ENCODE peak calls at places on chromosomes 5 and 9, in seven cellular contexts. One of them, this sample, is unnamed.

GRCh38 chr5:1931590-1932138 is 48.9 kb upstream of the IRX4 start:
- DNase-seq in MM.1S: no peak
- DNase-seq in NT2/D1: no peak
- DNase-seq in trophoblast cell: no peak
- DNase-seq in GM23248: no peak
- DNase-seq in IMR-90: no peak
- DNase-seq in GM12878: no peak
- DNase-seq in this sample: no peak

GRCh38 chr5:160188151-160188967 is 40.9 kb upstream of the FABP6 start:
- DNase-seq in MM.1S: no peak
- DNase-seq in NT2/D1: peak; percentile 66
- DNase-seq in GM23248: peak; percentile 72
- DNase-seq in IMR-90: peak; percentile 82
- DNase-seq in GM12878: no peak
- DNase-seq in trophoblast cell: no peak
- DNase-seq in this sample: peak; percentile 85

GRCh38 chr5:73234156-73234555 is 61.2 kb downstream of the TMEM174 start:
- DNase-seq in trophoblast cell: no peak
- DNase-seq in IMR-90: no peak
- DNase-seq in NT2/D1: no peak
- DNase-seq in MM.1S: no peak
- DNase-seq in GM23248: no peak
- DNase-seq in GM12878: no peak
- DNase-seq in this sample: no peak

GRCh38 chr9:96087669-96088299 is 212.3 kb downstream of the ERCC6L2 start:
- DNase-seq in MM.1S: no peak
- DNase-seq in GM12878: no peak
- DNase-seq in NT2/D1: peak; percentile 89
- DNase-seq in trophoblast cell: no peak
- DNase-seq in GM23248: no peak
- DNase-seq in IMR-90: no peak
- DNase-seq in this sample: no peak

GRCh38 chr5:377326-377981 is 55.9 kb downstream of the AHRR start:
- DNase-seq in GM23248: no peak
- DNase-seq in MM.1S: no peak
- DNase-seq in IMR-90: no peak
- DNase-seq in GM12878: no peak
- DNase-seq in NT2/D1: no peak
- DNase-seq in trophoblast cell: no peak
- DNase-seq in this sample: no peak

GRCh38 chr9:8436791-8437190 is 637.2 kb upstream of the DMAC1 start:
- DNase-seq in GM12878: no peak
- DNase-seq in trophoblast cell: no peak
- DNase-seq in IMR-90: no peak
- DNase-seq in MM.1S: no peak
- DNase-seq in GM23248: no peak
- DNase-seq in NT2/D1: no peak
- DNase-seq in this sample: no peak

GRCh38 chr9:129569506-129570449 is 51.1 kb downstream of the C9orf50 start:
- DNase-seq in NT2/D1: no peak
- DNase-seq in GM23248: peak; percentile 62
- DNase-seq in IMR-90: peak; percentile 36
- DNase-seq in MM.1S: no peak
- DNase-seq in GM12878: no peak
- DNase-seq in trophoblast cell: peak; percentile 29
- DNase-seq in this sample: peak; percentile 48

GRCh38 chr9:13728121-13728520 is 448.6 kb upstream of the MPDZ start:
- DNase-seq in GM12878: no peak
- DNase-seq in MM.1S: no peak
- DNase-seq in NT2/D1: no peak
- DNase-seq in trophoblast cell: no peak
- DNase-seq in GM23248: no peak
- DNase-seq in IMR-90: no peak
- DNase-seq in this sample: no peak

GRCh38 chr9:134855231-134855899 is 25.2 kb upstream of the FCN2 start:
- DNase-seq in MM.1S: no peak
- DNase-seq in GM12878: no peak
- DNase-seq in GM23248: no peak
- DNase-seq in IMR-90: no peak
- DNase-seq in trophoblast cell: no peak
- DNase-seq in NT2/D1: no peak
- DNase-seq in this sample: no peak

GRCh38 chr9:129146441-129146933 is 31.6 kb downstream of the IER5L start:
- DNase-seq in NT2/D1: no peak
- DNase-seq in MM.1S: no peak
- DNase-seq in GM12878: no peak
- DNase-seq in trophoblast cell: no peak
- DNase-seq in GM23248: no peak
- DNase-seq in IMR-90: no peak
- DNase-seq in this sample: no peak

GRCh38 chr5:109981979-109982378 is 292.3 kb downstream of the MAN2A1 start:
- DNase-seq in NT2/D1: no peak
- DNase-seq in trophoblast cell: no peak
- DNase-seq in GM23248: no peak
- DNase-seq in GM12878: no peak
- DNase-seq in IMR-90: no peak
- DNase-seq in MM.1S: no peak
- DNase-seq in this sample: no peak

GRCh38 chr5:103247120-103247519 is 11.4 kb upstream of the MACIR start:
- DNase-seq in MM.1S: no peak
- DNase-seq in GM12878: no peak
- DNase-seq in NT2/D1: no peak
- DNase-seq in IMR-90: no peak
- DNase-seq in trophoblast cell: no peak
- DNase-seq in GM23248: no peak
- DNase-seq in this sample: no peak

GRCh38 chr9:127505396-127506116 is 54.2 kb downstream of the LRSAM1 start:
- DNase-seq in GM12878: no peak
- DNase-seq in trophoblast cell: no peak
- DNase-seq in NT2/D1: no peak
- DNase-seq in IMR-90: no peak
- DNase-seq in MM.1S: peak; percentile 12
- DNase-seq in GM23248: peak; percentile 68
- DNase-seq in this sample: no peak

GRCh38 chr5:17365326-17365725 is 132.7 kb upstream of the TAF11L2 start:
- DNase-seq in GM23248: no peak
- DNase-seq in trophoblast cell: no peak
- DNase-seq in GM12878: no peak
- DNase-seq in MM.1S: no peak
- DNase-seq in NT2/D1: no peak
- DNase-seq in IMR-90: peak; percentile 32
- DNase-seq in this sample: no peak

GRCh38 chr9:77816641-77817341 is 168.7 kb upstream of the GNA14 start:
- DNase-seq in GM12878: no peak
- DNase-seq in GM23248: peak; percentile 24
- DNase-seq in MM.1S: no peak
- DNase-seq in IMR-90: peak; percentile 47
- DNase-seq in NT2/D1: no peak
- DNase-seq in trophoblast cell: no peak
- DNase-seq in this sample: no peak

GRCh38 chr5:95261369-95262175 is 23.3 kb downstream of the MCTP1 start:
- DNase-seq in MM.1S: peak; percentile 37
- DNase-seq in IMR-90: peak; percentile 49
- DNase-seq in NT2/D1: no peak
- DNase-seq in GM23248: peak; percentile 58
- DNase-seq in trophoblast cell: peak; percentile 24
- DNase-seq in GM12878: no peak
- DNase-seq in this sample: no peak

GRCh38 chr5:60958088-60958487 is 13.1 kb downstream of the NDUFAF2 start:
- DNase-seq in trophoblast cell: no peak
- DNase-seq in IMR-90: no peak
- DNase-seq in GM12878: no peak
- DNase-seq in GM23248: peak; percentile 9
- DNase-seq in NT2/D1: no peak
- DNase-seq in MM.1S: no peak
- DNase-seq in this sample: no peak

GRCh38 chr5:176596689-176597416 is 13.1 kb downstream of the GPRIN1 start:
- DNase-seq in MM.1S: no peak
- DNase-seq in GM23248: peak; percentile 51
- DNase-seq in IMR-90: no peak
- DNase-seq in trophoblast cell: peak; percentile 31
- DNase-seq in GM12878: no peak
- DNase-seq in NT2/D1: no peak
- DNase-seq in this sample: no peak

GRCh38 chr5:1343931-1344901 is 683 bp downstream of the CLPTM1L start:
- DNase-seq in GM12878: no peak
- DNase-seq in MM.1S: no peak
- DNase-seq in IMR-90: peak; percentile 12
- DNase-seq in NT2/D1: no peak
- DNase-seq in GM23248: peak; percentile 67
- DNase-seq in trophoblast cell: no peak
- DNase-seq in this sample: peak; percentile 4

GRCh38 chr9:33506626-33507370 is 17.3 kb upstream of the ANKRD18B start:
- DNase-seq in GM23248: peak; percentile 93
- DNase-seq in NT2/D1: no peak
- DNase-seq in trophoblast cell: peak; percentile 34
- DNase-seq in IMR-90: peak; percentile 97
- DNase-seq in GM12878: no peak
- DNase-seq in MM.1S: no peak
- DNase-seq in this sample: peak; percentile 98

GRCh38 chr5:154776167-154776566 is 21.0 kb downstream of the LARP1 start:
- DNase-seq in NT2/D1: no peak
- DNase-seq in GM23248: no peak
- DNase-seq in IMR-90: no peak
- DNase-seq in trophoblast cell: no peak
- DNase-seq in MM.1S: no peak
- DNase-seq in GM12878: no peak
- DNase-seq in this sample: no peak

GRCh38 chr5:154712518-154713437 is 42.4 kb upstream of the LARP1 start:
- DNase-seq in trophoblast cell: no peak
- DNase-seq in GM12878: no peak
- DNase-seq in MM.1S: no peak
- DNase-seq in GM23248: no peak
- DNase-seq in IMR-90: no peak
- DNase-seq in NT2/D1: no peak
- DNase-seq in this sample: no peak

GRCh38 chr5:59544573-59544972 is 349.0 kb downstream of the PDE4D start:
- DNase-seq in GM23248: no peak
- DNase-seq in IMR-90: no peak
- DNase-seq in MM.1S: no peak
- DNase-seq in GM12878: no peak
- DNase-seq in trophoblast cell: no peak
- DNase-seq in NT2/D1: no peak
- DNase-seq in this sample: no peak

GRCh38 chr5:88662801-88663360 is 220.1 kb downstream of the MEF2C start:
- DNase-seq in NT2/D1: no peak
- DNase-seq in GM23248: no peak
- DNase-seq in GM12878: no peak
- DNase-seq in MM.1S: no peak
- DNase-seq in IMR-90: no peak
- DNase-seq in trophoblast cell: no peak
- DNase-seq in this sample: peak; percentile 55

GRCh38 chr9:1709347-1709746 is 305.8 kb upstream of the SMARCA2 start:
- DNase-seq in GM23248: peak; percentile 51
- DNase-seq in NT2/D1: no peak
- DNase-seq in trophoblast cell: peak; percentile 10
- DNase-seq in IMR-90: no peak
- DNase-seq in GM12878: no peak
- DNase-seq in MM.1S: no peak
- DNase-seq in this sample: no peak

GRCh38 chr9:18274693-18275092 is 199.3 kb upstream of the ADAMTSL1 start:
- DNase-seq in GM12878: no peak
- DNase-seq in NT2/D1: no peak
- DNase-seq in MM.1S: no peak
- DNase-seq in IMR-90: no peak
- DNase-seq in GM23248: peak; percentile 23
- DNase-seq in trophoblast cell: no peak
- DNase-seq in this sample: peak; percentile 25

GRCh38 chr9:113456235-113456634 is 7.3 kb upstream of the RGS3 start:
- DNase-seq in IMR-90: peak; percentile 25
- DNase-seq in GM12878: no peak
- DNase-seq in NT2/D1: no peak
- DNase-seq in MM.1S: no peak
- DNase-seq in trophoblast cell: peak; percentile 8
- DNase-seq in GM23248: peak; percentile 54
- DNase-seq in this sample: peak; percentile 22

DNA sequence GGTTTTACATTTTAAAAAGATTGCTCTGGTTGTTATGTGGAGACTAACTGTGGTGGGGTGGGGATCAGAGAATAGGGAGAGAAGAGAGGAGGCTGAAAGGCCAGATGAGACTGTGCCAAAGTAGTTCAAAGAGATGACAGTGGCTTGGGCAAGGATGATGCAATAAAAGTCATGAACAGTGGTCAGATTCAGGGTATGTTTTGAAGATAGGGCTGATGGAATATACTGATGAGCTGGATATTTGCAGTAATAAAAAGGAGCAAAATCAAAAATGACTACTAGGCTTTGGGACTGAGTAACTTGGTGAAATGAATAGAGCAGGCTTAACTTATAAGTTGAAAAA is 37.6 kb upstream of the CDK5RAP2 start:
- DNase-seq in IMR-90: peak; percentile 18
- DNase-seq in GM23248: peak; percentile 58
- DNase-seq in MM.1S: no peak
- DNase-seq in NT2/D1: no peak
- DNase-seq in GM12878: no peak
- DNase-seq in trophoblast cell: no peak
- DNase-seq in this sample: peak; percentile 18
- H3K9ac ChIP-seq in IMR-90: no peak overlapping the region
- H3K9ac ChIP-seq in GM23248: no peak overlapping the region
- H3K9ac ChIP-seq in MM.1S: no peak overlapping the region
- H3K9ac ChIP-seq in NT2/D1: no peak overlapping the region
- H3K9ac ChIP-seq in GM12878: no peak overlapping the region
- H3K9ac ChIP-seq in trophoblast cell: no peak overlapping the region
- H3K9ac ChIP-seq in this sample: no peak overlapping the region

GRCh38 chr5:40796487-40796889 is 1.7 kb downstream of the PRKAA1 start:
- DNase-seq in GM23248: peak; percentile 76
- DNase-seq in NT2/D1: no peak
- DNase-seq in MM.1S: no peak
- DNase-seq in trophoblast cell: no peak
- DNase-seq in GM12878: no peak
- DNase-seq in IMR-90: peak; percentile 77
- DNase-seq in this sample: peak; percentile 30
- H3K9ac ChIP-seq in GM23248: peak overlapping the region; percentile 86
- H3K9ac ChIP-seq in NT2/D1: no peak overlapping the region
- H3K9ac ChIP-seq in MM.1S: no peak overlapping the region
- H3K9ac ChIP-seq in trophoblast cell: no peak overlapping the region
- H3K9ac ChIP-seq in GM12878: no peak overlapping the region
- H3K9ac ChIP-seq in IMR-90: peak overlapping the region; percentile 100
- H3K9ac ChIP-seq in this sample: peak overlapping the region; percentile 98

GRCh38 chr9:98101416-98101815 is 17.6 kb downstream of the TRIM14 start:
- DNase-seq in IMR-90: no peak
- DNase-seq in trophoblast cell: no peak
- DNase-seq in NT2/D1: no peak
- DNase-seq in GM23248: no peak
- DNase-seq in MM.1S: no peak
- DNase-seq in GM12878: no peak
- DNase-seq in this sample: no peak
- H3K9ac ChIP-seq in IMR-90: no peak overlapping the region
- H3K9ac ChIP-seq in trophoblast cell: no peak overlapping the region
- H3K9ac ChIP-seq in NT2/D1: no peak overlapping the region
- H3K9ac ChIP-seq in GM23248: no peak overlapping the region
- H3K9ac ChIP-seq in MM.1S: no peak overlapping the region
- H3K9ac ChIP-seq in GM12878: peak overlapping the region; percentile 40
- H3K9ac ChIP-seq in this sample: no peak overlapping the region

DNA sequence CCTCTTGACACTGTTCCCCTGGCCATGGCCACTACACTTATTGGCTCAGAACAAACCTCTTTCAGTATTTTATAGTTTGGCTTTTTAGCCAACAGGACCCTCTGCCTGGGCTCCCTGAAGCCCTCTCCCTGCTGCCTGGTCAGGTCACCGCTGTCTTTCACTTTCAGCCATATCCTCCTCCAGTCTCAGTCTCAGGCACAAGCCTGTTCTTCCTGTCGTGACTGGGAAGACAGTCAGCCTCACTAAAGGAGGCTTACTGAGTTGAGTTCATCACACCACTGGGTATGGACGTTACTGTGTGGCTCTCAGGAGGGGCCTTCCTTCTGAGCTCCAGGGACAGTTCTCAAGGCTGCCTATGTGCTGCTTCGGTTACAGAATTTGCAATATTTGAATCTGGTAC is 2.0 kb downstream of the QSOX2 start:
- DNase-seq in GM23248: no peak
- DNase-seq in GM12878: peak; percentile 27
- DNase-seq in MM.1S: peak; percentile 21
- DNase-seq in NT2/D1: no peak
- DNase-seq in trophoblast cell: no peak
- DNase-seq in IMR-90: no peak
- DNase-seq in this sample: no peak
- H3K9ac ChIP-seq in GM23248: no peak overlapping the region
- H3K9ac ChIP-seq in GM12878: peak overlapping the region; percentile 65
- H3K9ac ChIP-seq in MM.1S: peak overlapping the region; percentile 13
- H3K9ac ChIP-seq in NT2/D1: peak overlapping the region; percentile 22
- H3K9ac ChIP-seq in trophoblast cell: no peak overlapping the region
- H3K9ac ChIP-seq in IMR-90: no peak overlapping the region
- H3K9ac ChIP-seq in this sample: no peak overlapping the region